ENCODE peak calls at places on chromosomes 2 and 18, in four cellular contexts. U is sciatic nerve, V is upper lobe of right lung, E is iris pigment epithelial cell. D is an unnamed sample.

GRCh38 chr2:194395818-194396217 is 1261.2 kb upstream of the SLC39A10 start:
- DNase-seq in U (no peak), V (no peak), E (no peak), D (no peak)

GRCh38 chr2:19876751-19877150 is 25.0 kb downstream of the TTC32 start:
- DNase-seq in U (no peak), V (no peak), E (peak; percentile 55), D (no peak)

GRCh38 chr2:17171446-17172049 is 346.7 kb downstream of the RAD51AP2 start:
- DNase-seq in U (no peak), V (no peak), E (peak; percentile 54), D (peak; percentile 13)

GRCh38 chr2:8653485-8653884 is 28.4 kb upstream of the ID2 start:
- DNase-seq in U (peak; percentile 46), V (peak; percentile 41), E (no peak), D (no peak)

GRCh38 chr2:84674099-84674498 is 157.8 kb downstream of the DNAH6 start:
- DNase-seq in U (no peak), V (no peak), E (no peak), D (no peak)

GRCh38 chr2:1153959-1154358 is 203.3 kb downstream of the SNTG2 start:
- DNase-seq in U (no peak), V (peak; percentile 66), E (no peak), D (no peak)

GRCh38 chr2:238256594-238257104 is 16.8 kb upstream of the HES6 start:
- DNase-seq in U (no peak), V (peak; percentile 92), E (peak; percentile 75), D (peak; percentile 80)

GRCh38 chr2:144596074-144596871 is 76.4 kb upstream of the ZEB2 start:
- DNase-seq in U (no peak), V (no peak), E (peak; percentile 71), D (peak; percentile 69)

GRCh38 chr2:208265371-208265806 is 666 bp upstream of the PIKFYVE start:
- DNase-seq in U (no peak), V (no peak), E (peak; percentile 68), D (peak; percentile 61)

GRCh38 chr2:124241-124880 is 78.1 kb upstream of the FAM110C start:
- DNase-seq in U (no peak), V (no peak), E (peak; percentile 1), D (no peak)

GRCh38 chr18:48842259-48843061 is 108.3 kb downstream of the SMAD7 start:
- DNase-seq in U (no peak), V (peak; percentile 63), E (peak; percentile 67), D (peak; percentile 73)